ENCODE peak calls at places on chromosomes 11 and 22, in four cellular contexts. C is adrenal gland, X is MM.1S, L is neural progenitor cell. K is an unnamed sample.

GRCh38 chr11:107929611-107930200 is 1.5 kb downstream of the RAB39A start:
- DNase-seq in C (no peak), X (no peak), L (peak; percentile 19), K (no peak)

GRCh38 chr11:111586305-111586915 is 15.8 kb upstream of the SIK2 start:
- DNase-seq in C (no peak), X (peak; percentile 64), L (peak; percentile 57), K (no peak)

GRCh38 chr11:69530278-69531070 is 49.0 kb downstream of the LINC01488 start:
- DNase-seq in C (no peak), X (no peak), L (no peak), K (no peak)

GRCh38 chr11:59207988-59208432 is 4.7 kb downstream of the MPEG1 start:
- DNase-seq in C (peak; percentile 79), X (peak; percentile 71), L (peak; percentile 62), K (no peak)

GRCh38 chr11:45264839-45265515 is 21.2 kb downstream of the SYT13 start:
- DNase-seq in C (no peak), X (no peak), L (no peak), K (no peak)

GRCh38 chr11:115527534-115528125 is 23.4 kb upstream of the CADM1 start:
- DNase-seq in C (no peak), X (no peak), L (peak; percentile 72), K (no peak)

GRCh38 chr11:15985127-15985862 is 371.1 kb downstream of the SOX6 start:
- DNase-seq in C (no peak), X (no peak), L (no peak), K (no peak)

GRCh38 chr11:122141757-122142156 is 25.7 kb upstream of the BLID start:
- DNase-seq in C (no peak), X (no peak), L (no peak), K (no peak)

GRCh38 chr11:46666516-46666915 is 33.9 kb downstream of the ARHGAP1 start:
- DNase-seq in C (peak; percentile 59), X (peak; percentile 55), L (no peak), K (no peak)

GRCh38 chr11:72805214-72805613 is 9.0 kb upstream of the ATG16L2 start:
- DNase-seq in C (no peak), X (no peak), L (no peak), K (no peak)

GRCh38 chr11:107969219-107969618 is 39.5 kb upstream of the CUL5 start:
- DNase-seq in C (no peak), X (no peak), L (no peak), K (no peak)

GRCh38 chr11:10488121-10488580 is 33.1 kb downstream of the AMPD3 start:
- DNase-seq in C (peak; percentile 44), X (peak; percentile 37), L (no peak), K (no peak)

GRCh38 chr22:47674600-47674999 is 912.1 kb downstream of the TBC1D22A start:
- DNase-seq in C (peak; percentile 5), X (no peak), L (no peak), K (no peak)

GRCh38 chr11:47512701-47513100 is 40.2 kb downstream of the CELF1 start:
- DNase-seq in C (no peak), X (no peak), L (peak; percentile 58), K (no peak)

GRCh38 chr22:33807465-33807864 is 112.8 kb downstream of the LARGE1 start:
- DNase-seq in C (no peak), X (no peak), L (no peak), K (no peak)

GRCh38 chr11:75472081-75472732 is 39.2 kb upstream of the KLHL35 start:
- DNase-seq in C (no peak), X (no peak), L (no peak), K (no peak)

GRCh38 chr11:69233761-69234136 is 60.2 kb upstream of the MYEOV start:
- DNase-seq in C (peak; percentile 21), X (no peak), L (no peak), K (no peak)

GRCh38 chr11:6481924-6482275 is 599 bp downstream of the TIMM10B start:
- DNase-seq in C (no peak), X (no peak), L (no peak), K (no peak)

GRCh38 chr11:10639350-10639749 is 54.2 kb downstream of the IRAG1 start:
- DNase-seq in C (no peak), X (no peak), L (no peak), K (no peak)

GRCh38 chr11:37571248-37571647 is 973.2 kb upstream of the RAG2 start:
- DNase-seq in C (no peak), X (no peak), L (no peak), K (no peak)

GRCh38 chr11:57566035-57566504 is 1.4 kb downstream of the UBE2L6 start:
- DNase-seq in C (peak; percentile 78), X (peak; percentile 76), L (no peak), K (no peak)

GRCh38 chr22:50016988-50017700 is 4.6 kb upstream of the IL17REL start:
- DNase-seq in C (no peak), X (no peak), L (peak; percentile 1), K (no peak)

GRCh38 chr11:117919326-117920275 is 9.6 kb downstream of the TMPRSS13 start:
- DNase-seq in C (no peak), X (no peak), L (no peak), K (no peak)

GRCh38 chr22:31825513-31825912 is 71.7 kb downstream of the DEPDC5 start:
- DNase-seq in C (no peak), X (no peak), L (no peak), K (no peak)

GRCh38 chr22:43931771-43932170 is 8.2 kb downstream of the PNPLA3 start:
- DNase-seq in C (no peak), X (no peak), L (no peak), K (no peak)

GRCh38 chr22:45785458-45785857 is 113.8 kb downstream of the ATXN10 start:
- DNase-seq in C (peak; percentile 75), X (peak; percentile 40), L (no peak), K (no peak)
- H3K4me1 ChIP-seq in C (peaks cover 22% of the 10 kb centered on the region), X (peaks cover 33% of the 10 kb centered on the region), L (peaks cover 21% of the 10 kb centered on the region), K (no peaks in the 10 kb centered on the region)

DNA sequence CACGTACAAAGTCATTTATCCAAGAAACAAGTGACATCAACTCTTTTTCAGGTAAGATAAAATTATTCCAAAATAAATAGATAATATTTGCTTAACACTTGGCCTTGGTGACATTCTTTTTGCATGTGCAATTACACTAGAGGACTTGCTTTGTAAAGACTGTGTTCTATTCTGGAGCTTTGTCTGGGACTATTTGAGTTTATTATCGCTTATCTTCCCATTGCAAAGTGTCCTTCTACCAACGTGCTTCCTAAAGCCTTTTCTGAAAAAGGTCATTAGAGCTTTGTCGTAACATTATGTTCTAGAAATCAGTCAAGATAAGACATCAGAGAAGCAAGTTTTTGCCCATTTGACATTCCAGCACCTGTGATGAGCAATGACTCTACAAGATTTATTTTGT is 78.3 kb upstream of the MYO18B start:
- DNase-seq in C (no peak), X (no peak), L (no peak), K (no peak)
- H3K27ac ChIP-seq in C (no peak overlapping the region), X (no peak overlapping the region), L (no peak overlapping the region), K (no peak overlapping the region)

GRCh38 chr22:46073683-46074504 is 76.4 kb upstream of the PPARA start:
- DNase-seq in C (peak; percentile 88), X (no peak), L (no peak), K (no peak)

GRCh38 chr22:46075764-46076531 is 74.4 kb upstream of the PPARA start:
- DNase-seq in C (peak; percentile 54), X (no peak), L (no peak), K (no peak)

GRCh38 chr22:46076651-46077339 is 73.5 kb upstream of the PPARA start:
- DNase-seq in C (peak; percentile 66), X (no peak), L (no peak), K (no peak)

GRCh38 chr22:46072981-46073682 is 77.2 kb upstream of the PPARA start:
- DNase-seq in C (peak; percentile 48), X (no peak), L (no peak), K (no peak)

DNA sequence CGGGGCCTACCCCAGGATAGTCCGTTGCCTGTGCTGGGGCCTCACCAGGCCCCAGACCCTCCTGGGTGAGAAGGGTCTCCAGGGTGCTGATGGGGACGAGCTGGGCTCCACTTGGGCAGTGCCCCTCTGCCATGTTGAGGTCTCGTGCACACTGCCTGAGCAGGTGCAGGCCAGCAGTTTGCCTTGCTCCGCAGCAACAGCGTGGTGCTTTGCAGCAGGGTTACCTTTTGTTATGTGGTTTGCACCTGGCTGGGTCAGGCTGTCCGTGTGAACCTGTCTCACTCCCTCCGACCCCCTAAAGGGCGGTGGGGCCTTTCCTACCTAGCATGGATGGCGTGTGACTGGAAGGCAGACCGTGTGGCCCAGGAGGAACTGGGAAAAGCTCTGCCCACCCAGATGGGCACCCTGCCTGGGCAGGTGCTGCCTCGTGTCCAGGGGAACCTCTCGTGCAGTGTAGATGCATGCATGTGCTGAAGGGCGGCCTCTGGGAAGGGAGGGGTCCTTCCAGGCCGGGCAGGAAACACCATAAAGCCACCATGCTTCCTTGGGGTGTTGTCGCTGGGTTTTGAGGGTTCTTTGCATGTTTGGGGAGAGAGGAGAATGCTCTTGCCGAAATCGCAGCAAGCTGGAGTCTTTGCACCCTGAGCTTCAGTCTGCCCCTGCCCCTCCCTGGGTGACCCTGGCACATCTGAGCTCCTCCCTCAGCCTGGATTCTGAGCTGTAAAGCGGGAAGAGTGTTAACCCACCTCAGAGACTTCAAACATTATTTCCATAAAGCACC is 75.4 kb upstream of the PPARA start:
- DNase-seq in C (peak; percentile 61), X (no peak), L (no peak), K (no peak)
- H3K4me1 ChIP-seq in C (peaks cover 56% of the 10 kb centered on the region), X (no peaks in the 10 kb centered on the region), L (peaks cover 5% of the 10 kb centered on the region), K (peaks cover 20% of the 10 kb centered on the region)

DNA sequence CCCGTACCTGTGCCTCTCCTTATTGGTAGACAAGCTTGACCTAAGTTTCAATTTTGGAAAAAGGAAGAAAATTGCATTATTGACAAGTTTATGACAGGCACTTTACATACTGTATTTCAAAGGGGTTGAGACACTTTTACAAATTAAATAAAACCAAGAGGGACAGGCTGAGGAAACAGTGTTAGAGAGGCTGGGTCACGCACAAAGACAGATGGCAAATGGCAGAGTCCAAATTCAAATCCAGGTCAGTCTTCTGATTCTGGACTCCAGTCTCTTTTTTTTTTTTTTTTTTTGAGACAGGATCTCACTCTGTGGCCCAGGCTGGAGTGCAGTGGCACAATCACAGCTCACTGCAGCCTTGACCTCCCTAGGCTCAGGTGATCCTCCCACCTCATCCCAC is 10.1 kb downstream of the TRIM66 start:
- DNase-seq in C (peak; percentile 27), X (no peak), L (no peak), K (no peak)
- H3K27ac ChIP-seq in C (peak overlapping the region; percentile 50), X (no peak overlapping the region), L (peak overlapping the region; percentile 95), K (peak overlapping the region; percentile 49)

GRCh38 chr22:19691721-19692341 is 22.5 kb upstream of the SEPTIN5 start:
- DNase-seq in C (no peak), X (no peak), L (peak; percentile 73), K (no peak)
- H3K4me1 ChIP-seq in C (no peaks in the 10 kb centered on the region), X (no peaks in the 10 kb centered on the region), L (peaks cover 22% of the 10 kb centered on the region), K (peaks cover 8% of the 10 kb centered on the region)

GRCh38 chr11:9047986-9048522 is 43.3 kb downstream of the SCUBE2 start:
- DNase-seq in C (no peak), X (no peak), L (peak; percentile 31), K (no peak)
- H3K27ac ChIP-seq in C (no peak overlapping the region), X (no peak overlapping the region), L (no peak overlapping the region), K (no peak overlapping the region)

DNA sequence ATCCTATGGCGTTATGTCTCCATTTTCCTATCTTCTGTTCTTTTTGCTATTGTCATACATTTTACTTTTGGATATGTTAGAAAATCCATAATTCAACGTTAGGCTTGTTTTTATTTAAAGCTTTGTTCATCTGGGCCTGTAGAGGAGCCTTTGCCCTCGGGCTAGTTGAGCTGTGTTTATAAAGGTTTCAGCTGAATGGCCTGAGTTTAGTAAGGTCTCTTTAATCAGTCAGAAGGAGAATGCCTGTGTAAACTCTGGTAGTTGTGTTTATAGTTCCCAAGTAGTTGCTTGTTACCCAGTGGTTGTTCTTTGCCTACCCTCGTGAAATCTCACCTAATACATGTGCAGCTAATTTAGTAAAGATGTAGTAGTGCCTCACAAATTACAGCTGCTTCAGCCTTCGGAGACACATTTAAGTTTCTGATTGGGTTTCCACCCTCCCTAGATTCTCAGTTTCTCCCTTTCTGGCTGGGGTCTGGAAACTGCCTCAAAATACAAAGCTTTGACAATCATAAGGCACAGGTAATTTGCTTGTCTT is 33.1 kb downstream of the MTMR3 start:
- DNase-seq in C (no peak), X (no peak), L (no peak), K (no peak)
- H3K4me1 ChIP-seq in C (peaks cover 40% of the 10 kb centered on the region), X (no peaks in the 10 kb centered on the region), L (peaks cover 19% of the 10 kb centered on the region), K (peaks cover 3% of the 10 kb centered on the region)

K was measured in iPS DF 6.9.